ENCODE peak calls at places on chromosomes 3 and 15, in nine cellular contexts. D, A, E, K, P, M, H, R and N are unnamed samples.

GRCh38 chr3:45599424-45599886 is 4.9 kb downstream of the LIMD1 start:
- DNase-seq in D (no peak), M (no peak), K (peak; percentile 51), R (no peak), P (no peak), E (no peak), A (peak; percentile 74), H (no peak), N (peak; percentile 51)

GRCh38 chr3:125121246-125122010 is 65.6 kb upstream of the HEG1 start:
- DNase-seq in P (no peak), M (no peak), H (no peak), E (no peak), D (no peak), R (no peak), K (no peak), A (no peak), N (no peak)

GRCh38 chr15:90315276-90315982 is 36.7 kb upstream of the ZNF774 start:
- DNase-seq in A (no peak), H (no peak), K (peak; percentile 69), R (no peak), E (peak; percentile 30), P (peak; percentile 65), M (peak; percentile 97), D (no peak), N (peak; percentile 84)

GRCh38 chr3:44106761-44107160 is 134.9 kb upstream of the TOPAZ1 start:
- DNase-seq in E (no peak), D (no peak), H (no peak), K (no peak), P (no peak), A (no peak), M (no peak), R (no peak), N (no peak)

GRCh38 chr3:197694251-197694650 is 42.5 kb downstream of the RUBCN start:
- DNase-seq in A (no peak), R (no peak), E (no peak), K (no peak), D (no peak), P (no peak), M (no peak), H (no peak), N (no peak)

GRCh38 chr3:110521019-110521418 is 550.6 kb upstream of the NECTIN3 start:
- DNase-seq in K (no peak), A (no peak), P (peak; percentile 97), D (no peak), H (peak; percentile 85), M (no peak), E (no peak), R (no peak), N (no peak)

GRCh38 chr3:141525813-141526212 is 39.0 kb downstream of the RASA2 start:
- DNase-seq in A (no peak), D (no peak), H (no peak), M (no peak), K (no peak), P (no peak), R (no peak), E (no peak), N (no peak)

GRCh38 chr15:40047413-40048154 is 8.6 kb upstream of the SRP14 start:
- DNase-seq in E (no peak), D (no peak), M (peak; percentile 78), K (peak; percentile 47), A (peak; percentile 87), P (peak; percentile 70), R (no peak), H (no peak), N (peak; percentile 69)

GRCh38 chr3:150253622-150254021 is 154.5 kb upstream of the TSC22D2 start:
- DNase-seq in A (no peak), K (no peak), E (peak; percentile 66), R (no peak), M (no peak), D (no peak), P (peak; percentile 57), H (peak; percentile 65), N (no peak)

GRCh38 chr3:192851821-192852352 is 65.8 kb downstream of the MB21D2 start:
- DNase-seq in P (peak; percentile 92), A (no peak), K (peak; percentile 88), R (peak; percentile 53), M (peak; percentile 78), D (peak; percentile 93), H (no peak), E (peak; percentile 86), N (peak; percentile 81)

GRCh38 chr3:25156526-25157075 is 271.5 kb upstream of the RARB start:
- DNase-seq in A (no peak), K (no peak), E (no peak), H (no peak), M (no peak), D (no peak), P (peak; percentile 77), R (no peak), N (no peak)

GRCh38 chr15:63389902-63390301 is 8.3 kb upstream of the CA12 start:
- DNase-seq in R (no peak), M (no peak), K (peak; percentile 96), A (no peak), P (no peak), H (peak; percentile 50), D (peak; percentile 89), E (peak; percentile 23), N (peak; percentile 96)

DNA sequence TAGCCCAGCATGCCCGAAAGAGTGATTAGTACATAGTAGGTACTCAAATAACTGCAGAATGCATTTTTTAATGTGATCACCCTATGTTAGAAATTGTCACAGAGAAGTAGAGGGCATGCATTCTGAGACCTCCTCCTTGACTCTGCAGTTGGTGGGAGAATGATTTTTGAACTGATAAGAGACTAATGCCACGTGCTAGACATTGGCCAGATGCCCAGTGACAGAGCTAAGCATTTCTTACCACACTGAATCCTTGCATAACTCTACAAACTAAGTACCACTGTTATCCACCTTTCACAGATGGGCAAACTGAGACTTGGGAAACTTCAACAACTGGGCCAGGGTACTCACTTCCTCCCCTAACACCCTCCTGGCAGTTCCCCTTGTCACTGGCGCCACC is 33.5 kb upstream of the SPATA12 start:
- DNase-seq in D (no peak), M (no peak), R (no peak), K (no peak), E (no peak), H (no peak), A (no peak), P (peak; percentile 17), N (no peak)
- TF ChIP-seq POLR2AphosphoS5 in D (no peak), M (no peak), R (no peak), K (no peak), E (no peak), H (no peak), A (no peak), P (no peak), N (no peak)

DNA sequence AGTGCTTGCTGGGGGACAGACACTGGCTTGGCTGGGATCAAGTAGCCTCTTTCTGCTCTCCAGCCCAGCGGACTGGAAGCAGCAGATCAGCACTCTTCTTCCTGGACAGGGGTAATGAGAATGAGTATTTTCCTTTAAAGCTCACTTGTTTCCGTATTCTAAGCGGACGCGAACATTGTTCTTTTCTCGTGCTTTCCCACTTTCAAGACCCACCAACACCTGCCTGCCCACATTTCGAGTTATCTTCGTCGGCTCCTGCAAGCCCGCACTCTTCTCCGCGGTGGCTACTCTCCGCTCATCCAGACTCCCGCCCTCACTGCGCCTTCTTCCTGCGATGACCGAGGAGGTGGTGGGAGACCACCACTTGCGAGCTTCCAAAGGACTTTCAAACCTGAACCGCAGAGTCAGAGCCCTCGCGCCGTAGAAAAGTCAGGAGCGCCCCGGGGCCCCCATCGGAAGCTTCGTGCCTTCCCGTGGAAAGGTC is 1.6 kb upstream of the PPM1L start:
- DNase-seq in D (peak; percentile 50), A (no peak), P (peak; percentile 64), K (peak; percentile 32), R (no peak), M (peak; percentile 71), E (no peak), H (peak; percentile 29), N (peak; percentile 39)
- H3K27ac ChIP-seq in D (peak overlapping the region; percentile 91), A (peak overlapping the region; percentile 94), P (no peak overlapping the region), K (peak overlapping the region; percentile 96), R (peak overlapping the region; percentile 95), M (peak overlapping the region; percentile 92), E (no peak overlapping the region), H (no peak overlapping the region), N (peak overlapping the region; percentile 98)

GRCh38 chr15:70258369-70259029 is 160.8 kb upstream of the TLE3 start:
- DNase-seq in K (no peak), D (no peak), R (no peak), M (no peak), A (peak; percentile 90), E (no peak), H (peak; percentile 15), P (peak; percentile 10), N (peak; percentile 50)
- TF ChIP-seq POLR2AphosphoS5 in K (no peak), D (no peak), R (no peak), M (no peak), A (peak; percentile 71), E (no peak), H (no peak), P (no peak), N (no peak)

DNA sequence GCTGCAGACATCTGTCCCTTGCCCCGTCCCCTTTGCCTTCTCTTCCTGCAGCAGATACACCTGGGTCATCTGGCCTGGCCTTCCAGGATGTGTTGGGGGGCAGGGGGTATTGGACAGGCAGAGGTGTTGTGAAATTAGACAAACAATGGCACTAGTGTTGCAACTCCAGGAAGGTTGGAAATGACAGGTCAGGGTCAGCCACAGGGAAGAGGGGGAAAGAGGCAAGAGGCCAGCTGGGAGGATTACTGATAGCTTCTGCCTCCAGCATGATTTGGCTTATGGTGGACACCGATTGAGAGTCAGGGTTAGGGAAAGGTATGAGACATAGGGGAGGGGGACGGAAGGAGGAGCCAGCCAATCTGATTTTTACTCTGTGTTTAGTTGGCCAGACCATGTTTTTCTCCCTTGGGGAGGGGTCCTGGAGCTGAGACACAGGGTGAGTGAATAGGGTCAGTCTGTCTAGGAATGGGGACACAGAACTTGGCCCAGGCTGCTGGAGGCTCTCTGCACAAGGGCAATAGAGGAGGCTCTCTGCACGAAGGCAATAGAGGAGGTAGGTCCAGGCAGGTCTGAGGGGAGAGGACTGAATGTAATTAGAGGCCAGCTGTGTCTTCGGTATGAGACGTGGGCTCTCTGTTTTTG is 3.4 kb upstream of the ATP2B2 start:
- DNase-seq in P (no peak), A (no peak), M (no peak), H (no peak), K (no peak), E (peak; percentile 93), D (no peak), R (no peak), N (no peak)
- H3K27ac ChIP-seq in P (no peak overlapping the region), A (no peak overlapping the region), M (no peak overlapping the region), H (no peak overlapping the region), K (no peak overlapping the region), E (peak overlapping the region; percentile 75), D (no peak overlapping the region), R (no peak overlapping the region), N (no peak overlapping the region)

GRCh38 chr3:175093738-175094137 is 234.6 kb downstream of the NAALADL2 start:
- DNase-seq in D (no peak), R (peak; percentile 4), K (no peak), A (no peak), H (no peak), E (no peak), M (no peak), P (no peak), N (no peak)
- TF ChIP-seq POLR2AphosphoS5 in D (no peak), R (no peak), K (no peak), A (no peak), H (no peak), E (no peak), M (no peak), P (no peak), N (no peak)